ENCODE peak calls at places on chromosomes 1 and 21, in five cellular contexts. One of them, this sample, is unnamed.

GRCh38 chr1:38997901-38998190 is 6.8 kb downstream of the AKIRIN1 start:
- DNase-seq in brain microvascular endothelial cell: no peak
- DNase-seq in pancreas: no peak
- DNase-seq in hepatocyte: no peak
- DNase-seq in SJCRH30: no peak
- DNase-seq in this sample: no peak

GRCh38 chr1:15214507-15214906 is 32.5 kb upstream of the FHAD1 start:
- DNase-seq in brain microvascular endothelial cell: peak; percentile 70
- DNase-seq in pancreas: no peak
- DNase-seq in hepatocyte: peak; percentile 76
- DNase-seq in SJCRH30: no peak
- DNase-seq in this sample: no peak

GRCh38 chr1:114063544-114063943 is 84.3 kb downstream of the OLFML3 start:
- DNase-seq in brain microvascular endothelial cell: no peak
- DNase-seq in pancreas: no peak
- DNase-seq in hepatocyte: no peak
- DNase-seq in SJCRH30: no peak
- DNase-seq in this sample: no peak

GRCh38 chr1:167450843-167451242 is 67.5 kb downstream of the CD247 start:
- DNase-seq in brain microvascular endothelial cell: no peak
- DNase-seq in pancreas: no peak
- DNase-seq in hepatocyte: no peak
- DNase-seq in SJCRH30: no peak
- DNase-seq in this sample: no peak

GRCh38 chr1:59107516-59107915 is 189.4 kb upstream of the FGGY start:
- DNase-seq in brain microvascular endothelial cell: no peak
- DNase-seq in pancreas: no peak
- DNase-seq in hepatocyte: no peak
- DNase-seq in SJCRH30: no peak
- DNase-seq in this sample: no peak

GRCh38 chr1:29236993-29237905 is 927 bp downstream of the PTPRU start:
- DNase-seq in brain microvascular endothelial cell: peak; percentile 18
- DNase-seq in pancreas: peak; percentile 67
- DNase-seq in hepatocyte: peak; percentile 83
- DNase-seq in SJCRH30: no peak
- DNase-seq in this sample: peak; percentile 40

GRCh38 chr1:83961571-83962295 is 37.2 kb downstream of the TTLL7 start:
- DNase-seq in brain microvascular endothelial cell: no peak
- DNase-seq in pancreas: no peak
- DNase-seq in hepatocyte: no peak
- DNase-seq in SJCRH30: no peak
- DNase-seq in this sample: no peak

GRCh38 chr1:100265562-100265930 is 470 bp upstream of the RTCA start:
- DNase-seq in brain microvascular endothelial cell: peak; percentile 68
- DNase-seq in pancreas: no peak
- DNase-seq in hepatocyte: peak; percentile 26
- DNase-seq in SJCRH30: no peak
- DNase-seq in this sample: no peak

GRCh38 chr1:67383999-67384638 is 46.1 kb downstream of the SERBP1 start:
- DNase-seq in brain microvascular endothelial cell: no peak
- DNase-seq in pancreas: no peak
- DNase-seq in hepatocyte: no peak
- DNase-seq in SJCRH30: no peak
- DNase-seq in this sample: no peak

GRCh38 chr1:7430047-7430608 is 341.0 kb upstream of the VAMP3 start:
- DNase-seq in brain microvascular endothelial cell: no peak
- DNase-seq in pancreas: no peak
- DNase-seq in hepatocyte: no peak
- DNase-seq in SJCRH30: no peak
- DNase-seq in this sample: no peak

GRCh38 chr21:38959686-38960049 is 153.9 kb downstream of the ETS2 start:
- DNase-seq in brain microvascular endothelial cell: no peak
- DNase-seq in pancreas: no peak
- DNase-seq in hepatocyte: peak; percentile 36
- DNase-seq in SJCRH30: no peak
- DNase-seq in this sample: no peak

GRCh38 chr1:194013561-194013960 is 827.1 kb upstream of the B3GALT2 start:
- DNase-seq in brain microvascular endothelial cell: peak; percentile 32
- DNase-seq in pancreas: no peak
- DNase-seq in hepatocyte: no peak
- DNase-seq in SJCRH30: no peak
- DNase-seq in this sample: no peak

GRCh38 chr21:34603002-34603709 is 11.8 kb downstream of the RCAN1 start:
- DNase-seq in brain microvascular endothelial cell: peak; percentile 71
- DNase-seq in pancreas: peak; percentile 83
- DNase-seq in hepatocyte: peak; percentile 89
- DNase-seq in SJCRH30: peak; percentile 47
- DNase-seq in this sample: peak; percentile 81

GRCh38 chr1:110548381-110548780 is 29.4 kb upstream of the KCNA10 start:
- DNase-seq in brain microvascular endothelial cell: no peak
- DNase-seq in pancreas: no peak
- DNase-seq in hepatocyte: peak; percentile 76
- DNase-seq in SJCRH30: no peak
- DNase-seq in this sample: peak; percentile 63

GRCh38 chr1:8679411-8679800 is 138.0 kb downstream of the RERE start:
- DNase-seq in brain microvascular endothelial cell: peak; percentile 54
- DNase-seq in pancreas: no peak
- DNase-seq in hepatocyte: no peak
- DNase-seq in SJCRH30: no peak
- DNase-seq in this sample: no peak

GRCh38 chr1:46340404-46341221 is at the start of gene NSUN4:
- DNase-seq in brain microvascular endothelial cell: peak; percentile 94
- DNase-seq in pancreas: peak; percentile 90
- DNase-seq in hepatocyte: peak; percentile 97
- DNase-seq in SJCRH30: peak; percentile 95
- DNase-seq in this sample: peak; percentile 82

GRCh38 chr1:12019858-12020509 is 686 bp downstream of the MIIP start:
- DNase-seq in brain microvascular endothelial cell: no peak
- DNase-seq in pancreas: no peak
- DNase-seq in hepatocyte: no peak
- DNase-seq in SJCRH30: no peak
- DNase-seq in this sample: no peak

GRCh38 chr1:183215076-183215720 is 29.1 kb downstream of the LAMC2 start:
- DNase-seq in brain microvascular endothelial cell: no peak
- DNase-seq in pancreas: no peak
- DNase-seq in hepatocyte: no peak
- DNase-seq in SJCRH30: no peak
- DNase-seq in this sample: no peak

GRCh38 chr1:178345238-178345637 is 151.5 kb downstream of the CLEC20A start:
- DNase-seq in brain microvascular endothelial cell: no peak
- DNase-seq in pancreas: no peak
- DNase-seq in hepatocyte: no peak
- DNase-seq in SJCRH30: no peak
- DNase-seq in this sample: no peak

GRCh38 chr1:114718661-114719423 is 2.3 kb upstream of the NRAS start:
- DNase-seq in brain microvascular endothelial cell: peak; percentile 72
- DNase-seq in pancreas: no peak
- DNase-seq in hepatocyte: peak; percentile 16
- DNase-seq in SJCRH30: no peak
- DNase-seq in this sample: no peak

GRCh38 chr1:78760858-78761257 is 111.2 kb downstream of the IFI44 start:
- DNase-seq in brain microvascular endothelial cell: peak; percentile 31
- DNase-seq in pancreas: no peak
- DNase-seq in hepatocyte: no peak
- DNase-seq in SJCRH30: no peak
- DNase-seq in this sample: no peak

GRCh38 chr1:198132060-198132781 is 24.6 kb upstream of the NEK7 start:
- DNase-seq in brain microvascular endothelial cell: no peak
- DNase-seq in pancreas: no peak
- DNase-seq in hepatocyte: no peak
- DNase-seq in SJCRH30: no peak
- DNase-seq in this sample: no peak

GRCh38 chr1:1290238-1290731 is 10.0 kb downstream of the SCNN1D start:
- DNase-seq in brain microvascular endothelial cell: peak; percentile 66
- DNase-seq in pancreas: peak; percentile 87
- DNase-seq in hepatocyte: peak; percentile 75
- DNase-seq in SJCRH30: peak; percentile 82
- DNase-seq in this sample: peak; percentile 92

GRCh38 chr1:167746013-167746672 is 24.4 kb downstream of the MPZL1 start:
- DNase-seq in brain microvascular endothelial cell: no peak
- DNase-seq in pancreas: no peak
- DNase-seq in hepatocyte: no peak
- DNase-seq in SJCRH30: no peak
- DNase-seq in this sample: no peak

GRCh38 chr1:89927478-89927877 is 67.4 kb upstream of the ZNF326 start:
- DNase-seq in brain microvascular endothelial cell: no peak
- DNase-seq in pancreas: no peak
- DNase-seq in hepatocyte: no peak
- DNase-seq in SJCRH30: no peak
- DNase-seq in this sample: no peak

GRCh38 chr1:89931950-89932349 is 63.0 kb upstream of the ZNF326 start:
- DNase-seq in brain microvascular endothelial cell: no peak
- DNase-seq in pancreas: no peak
- DNase-seq in hepatocyte: no peak
- DNase-seq in SJCRH30: no peak
- DNase-seq in this sample: no peak

GRCh38 chr1:89928506-89928905 is 66.4 kb upstream of the ZNF326 start:
- DNase-seq in brain microvascular endothelial cell: no peak
- DNase-seq in pancreas: no peak
- DNase-seq in hepatocyte: no peak
- DNase-seq in SJCRH30: no peak
- DNase-seq in this sample: no peak

GRCh38 chr1:89930579-89930978 is 64.3 kb upstream of the ZNF326 start:
- DNase-seq in brain microvascular endothelial cell: no peak
- DNase-seq in pancreas: no peak
- DNase-seq in hepatocyte: no peak
- DNase-seq in SJCRH30: no peak
- DNase-seq in this sample: no peak

DNA sequence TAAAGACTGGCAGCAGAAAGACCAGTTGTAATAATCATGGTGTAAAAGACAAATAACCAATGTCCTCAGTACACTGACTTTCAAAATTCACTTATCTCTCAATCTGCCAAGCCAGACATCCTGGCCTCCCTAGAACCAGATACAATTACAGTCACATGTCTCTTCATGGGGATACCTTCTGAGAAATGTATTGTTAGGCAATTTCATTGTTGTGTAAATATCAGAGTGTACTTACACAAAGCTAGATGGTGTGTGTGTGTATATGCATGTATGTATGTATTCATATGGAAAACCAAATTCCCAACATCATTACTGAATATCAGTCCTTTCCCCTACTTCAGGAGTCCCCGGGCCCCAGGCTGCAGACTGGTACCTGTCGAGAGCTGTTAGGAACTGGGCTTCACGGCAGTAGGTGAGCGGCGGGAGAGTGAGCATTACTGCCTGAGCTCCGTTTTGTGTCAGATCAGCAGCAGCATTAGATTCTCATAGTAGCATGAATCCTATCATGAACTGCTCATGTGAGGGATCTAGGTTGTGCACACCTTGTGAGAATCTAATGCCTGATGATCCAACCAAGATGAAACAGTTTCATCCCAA is 65.3 kb upstream of the ZNF326 start:
- DNase-seq in brain microvascular endothelial cell: no peak
- DNase-seq in pancreas: no peak
- DNase-seq in hepatocyte: no peak
- DNase-seq in SJCRH30: no peak
- DNase-seq in this sample: no peak
- H3K4me3 ChIP-seq in brain microvascular endothelial cell: no peak overlapping the region
- H3K4me3 ChIP-seq in pancreas: no peak overlapping the region
- H3K4me3 ChIP-seq in hepatocyte: no peak overlapping the region
- H3K4me3 ChIP-seq in SJCRH30: no peak overlapping the region
- H3K4me3 ChIP-seq in this sample: no peak overlapping the region

GRCh38 chr1:34929853-34930701 is 627 bp upstream of the DLGAP3 start:
- DNase-seq in brain microvascular endothelial cell: no peak
- DNase-seq in pancreas: peak; percentile 28
- DNase-seq in hepatocyte: no peak
- DNase-seq in SJCRH30: peak; percentile 23
- DNase-seq in this sample: peak; percentile 23
- H3K4me3 ChIP-seq in brain microvascular endothelial cell: peak overlapping the region; percentile 17
- H3K4me3 ChIP-seq in pancreas: peak overlapping the region; percentile 44
- H3K4me3 ChIP-seq in hepatocyte: peak overlapping the region; percentile 61
- H3K4me3 ChIP-seq in SJCRH30: peak overlapping the region; percentile 62
- H3K4me3 ChIP-seq in this sample: peak overlapping the region; percentile 55

DNA sequence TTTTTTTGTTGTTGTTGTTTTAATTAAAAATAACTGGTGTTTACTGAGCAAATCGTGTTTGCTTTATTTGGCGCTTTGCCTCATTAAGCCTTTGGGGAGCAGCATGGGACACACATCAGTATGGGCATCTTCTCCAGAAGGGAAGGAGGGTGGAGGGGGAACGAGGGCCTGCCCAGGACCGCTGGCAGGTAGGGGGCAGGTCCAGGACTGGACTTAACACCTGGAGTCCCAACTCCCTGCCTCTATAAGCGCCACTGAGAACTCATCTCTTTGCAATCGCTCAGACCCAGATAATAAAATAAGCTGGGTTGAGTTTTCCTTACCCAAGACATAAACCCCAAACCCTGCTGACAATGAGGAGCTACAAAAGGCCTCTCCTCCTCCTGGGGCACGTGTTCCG is 15.1 kb downstream of the ABCG1 start:
- DNase-seq in brain microvascular endothelial cell: no peak
- DNase-seq in pancreas: no peak
- DNase-seq in hepatocyte: no peak
- DNase-seq in SJCRH30: no peak
- DNase-seq in this sample: no peak
- H3K4me3 ChIP-seq in brain microvascular endothelial cell: no peak overlapping the region
- H3K4me3 ChIP-seq in pancreas: no peak overlapping the region
- H3K4me3 ChIP-seq in hepatocyte: no peak overlapping the region
- H3K4me3 ChIP-seq in SJCRH30: no peak overlapping the region
- H3K4me3 ChIP-seq in this sample: peak overlapping the region; percentile 58

GRCh38 chr21:16258834-16259611 is 529.2 kb downstream of the USP25 start:
- DNase-seq in brain microvascular endothelial cell: no peak
- DNase-seq in pancreas: no peak
- DNase-seq in hepatocyte: no peak
- DNase-seq in SJCRH30: no peak
- DNase-seq in this sample: no peak
- H3K4me3 ChIP-seq in brain microvascular endothelial cell: no peak overlapping the region
- H3K4me3 ChIP-seq in pancreas: no peak overlapping the region
- H3K4me3 ChIP-seq in hepatocyte: no peak overlapping the region
- H3K4me3 ChIP-seq in SJCRH30: no peak overlapping the region
- H3K4me3 ChIP-seq in this sample: no peak overlapping the region

GRCh38 chr1:31324093-31324492 is 27.3 kb downstream of the ZCCHC17 start:
- DNase-seq in brain microvascular endothelial cell: no peak
- DNase-seq in pancreas: no peak
- DNase-seq in hepatocyte: no peak
- DNase-seq in SJCRH30: no peak
- DNase-seq in this sample: no peak

GRCh38 chr1:31315902-31316301 is 19.1 kb downstream of the ZCCHC17 start:
- DNase-seq in brain microvascular endothelial cell: no peak
- DNase-seq in pancreas: no peak
- DNase-seq in hepatocyte: no peak
- DNase-seq in SJCRH30: no peak
- DNase-seq in this sample: no peak

GRCh38 chr1:31318146-31318545 is 21.3 kb downstream of the ZCCHC17 start:
- DNase-seq in brain microvascular endothelial cell: no peak
- DNase-seq in pancreas: no peak
- DNase-seq in hepatocyte: no peak
- DNase-seq in SJCRH30: no peak
- DNase-seq in this sample: no peak
- H3K4me3 ChIP-seq in brain microvascular endothelial cell: no peak overlapping the region
- H3K4me3 ChIP-seq in pancreas: no peak overlapping the region
- H3K4me3 ChIP-seq in hepatocyte: no peak overlapping the region
- H3K4me3 ChIP-seq in SJCRH30: no peak overlapping the region
- H3K4me3 ChIP-seq in this sample: no peak overlapping the region

This sample was measured in BE2C.